ENCODE peak calls at places on chromosomes 11 and 22, in six cellular contexts. P is thoracic aorta; L is stimulated activated naive CD4-positive, alpha-beta T cell; Q is endothelial cell; X is NCI-H345; V is activated naive CD8-positive, alpha-beta T cell treated with anti-CD3 and anti-CD28 coated beads, Interleukin-2, amount 50 U/mL, for 24 hours. Y is an unnamed sample.

GRCh38 chr11:78789365-78789764 is 214.7 kb upstream of the NARS2 start:
- DNase-seq in Q (no peak), V (no peak), P (no peak), L (no peak), X (peak), Y (peak)

GRCh38 chr11:130732476-130732875 is 183.8 kb downstream of the SNX19 start:
- DNase-seq in V (no peak), P (no peak), L (no peak), X (no peak), Q (no peak), Y (no peak)

GRCh38 chr11:66386171-66387069 is 14.9 kb upstream of the SLC29A2 start:
- DNase-seq in V (peak), Q (peak), L (peak), X (peak), P (peak), Y (peak)

GRCh38 chr11:76051937-76052336 is 154.4 kb downstream of the WNT11 start:
- DNase-seq in X (no peak), V (no peak), P (no peak), L (no peak), Q (no peak), Y (no peak)

GRCh38 chr22:39980635-39981034 is 14.1 kb upstream of the FAM83F start:
- DNase-seq in X (no peak), V (no peak), P (no peak), L (no peak), Q (no peak), Y (no peak)

GRCh38 chr22:41381329-41382097 is at the start of gene TEF:
- DNase-seq in L (peak), P (peak), V (peak), Q (peak), X (peak), Y (peak)

GRCh38 chr11:121829159-121829643 is 286.8 kb downstream of the BLID start:
- DNase-seq in Q (no peak), V (no peak), P (peak), L (no peak), X (no peak), Y (peak)

GRCh38 chr11:64713781-64714363 is 9.1 kb downstream of the NRXN2 start:
- DNase-seq in Q (no peak), L (no peak), V (no peak), X (no peak), P (no peak), Y (no peak)

GRCh38 chr11:102283088-102283487 is 34.2 kb upstream of the BIRC3 start:
- DNase-seq in L (no peak), Q (no peak), P (no peak), X (no peak), V (no peak), Y (no peak)

GRCh38 chr22:39748877-39749276 is 144.7 kb downstream of the ENTHD1 start:
- DNase-seq in Q (no peak), V (no peak), X (peak), L (no peak), P (no peak), Y (peak)

GRCh38 chr22:49018601-49019000 is 809.1 kb downstream of the BRD1 start:
- DNase-seq in Q (no peak), L (no peak), P (no peak), X (no peak), V (no peak), Y (no peak)

GRCh38 chr11:118133816-118134215 is 18.8 kb downstream of the SCN4B start:
- DNase-seq in L (no peak), Q (no peak), P (no peak), V (no peak), X (no peak), Y (no peak)

GRCh38 chr11:44542372-44542771 is 23.1 kb upstream of the CD82 start:
- DNase-seq in P (no peak), Q (no peak), V (no peak), X (no peak), L (no peak), Y (no peak)

GRCh38 chr22:38272373-38273134 is at the start of gene TMEM184B:
- DNase-seq in Q (peak), V (peak), L (peak), X (peak), P (no peak), Y (peak)